ENCODE peak calls at places on chromosomes 3 and 15, in five cellular contexts. D, M, G, A and E are unnamed samples.

GRCh38 chr15:74179101-74179841 is 5.8 kb downstream of the ISLR start:
- DNase-seq in M (no peak), G (peak; percentile 98), D (peak; percentile 81), A (no peak), E (no peak)

GRCh38 chr15:75061272-75061671 is 37.9 kb downstream of the PPCDC start:
- DNase-seq in A (no peak), D (no peak), M (no peak), G (no peak), E (no peak)

GRCh38 chr3:169634618-169635236 is 28.8 kb downstream of the MECOM start:
- DNase-seq in G (peak; percentile 21), M (peak; percentile 78), D (no peak), A (peak; percentile 19), E (no peak)

GRCh38 chr15:94412979-94413741 is 181.8 kb downstream of the MCTP2 start:
- DNase-seq in M (peak; percentile 59), A (no peak), D (no peak), G (peak; percentile 28), E (no peak)

GRCh38 chr3:117962750-117963149 is 1071.9 kb downstream of the IGSF11 start:
- DNase-seq in A (no peak), G (no peak), D (no peak), M (no peak), E (no peak)

GRCh38 chr3:39260957-39261356 is 18.9 kb downstream of the CX3CR1 start:
- DNase-seq in G (peak; percentile 93), A (no peak), M (peak; percentile 25), D (peak; percentile 62), E (no peak)

GRCh38 chr3:4795905-4796304 is 183.3 kb upstream of the BHLHE40 start:
- DNase-seq in A (no peak), M (no peak), G (no peak), D (no peak), E (no peak)

GRCh38 chr3:70431906-70432305 is 119.5 kb upstream of the MDFIC2 start:
- DNase-seq in A (no peak), G (no peak), M (no peak), D (no peak), E (no peak)

GRCh38 chr3:62109534-62109933 is 263.8 kb downstream of the FEZF2 start:
- DNase-seq in D (peak; percentile 11), A (no peak), G (peak; percentile 97), M (no peak), E (no peak)

GRCh38 chr3:186432189-186432588 is 70.2 kb upstream of the DGKG start:
- DNase-seq in D (no peak), G (no peak), A (no peak), M (no peak), E (no peak)

GRCh38 chr3:150503402-150504099 is 42.7 kb downstream of the SERP1 start:
- DNase-seq in G (no peak), M (no peak), A (no peak), D (no peak), E (no peak)

GRCh38 chr3:189597918-189598317 is 33.3 kb upstream of the TP63 start:
- DNase-seq in G (no peak), D (no peak), A (no peak), M (no peak), E (no peak)

GRCh38 chr3:76570436-76571057 is 469.4 kb upstream of the ROBO2 start:
- DNase-seq in D (peak; percentile 8), G (peak; percentile 6), A (no peak), M (peak; percentile 9), E (no peak)

GRCh38 chr15:82572311-82572710 is 32.1 kb upstream of the RPS17 start:
- DNase-seq in D (no peak), A (no peak), M (no peak), G (no peak), E (peak; percentile 5)

GRCh38 chr3:101571028-101571895 is 2.7 kb upstream of the PCNP start:
- DNase-seq in A (no peak), G (no peak), D (no peak), M (no peak), E (no peak)

GRCh38 chr3:123290962-123291361 is 89.2 kb downstream of the SEC22A start:
- DNase-seq in G (no peak), A (no peak), D (no peak), M (no peak), E (no peak)

GRCh38 chr3:156527060-156527459 is 27.9 kb downstream of the SSR3 start:
- DNase-seq in D (no peak), G (no peak), A (no peak), M (no peak), E (no peak)